ENCODE peak calls at places on chromosomes 2 and 18, in six cellular contexts. One of them, this sample, is unnamed.

GRCh38 chr18:79786304-79786703 is 11.4 kb upstream of the KCNG2 start:
- DNase-seq in MCF 10A: no peak
- DNase-seq in H9: no peak
- DNase-seq in NCI-H2171 treated with DMSO at 0.1 percent for 48 hours: no peak
- DNase-seq in stimulated activated CD4-positive, alpha-beta T cell treated with anti-CD3 and anti-CD28 coated beads, Interleukin-1b, Interleukin-23, amount 100 ng/mL, for 24 hours: no peak
- DNase-seq in Calu3: no peak
- DNase-seq in this sample: no peak

GRCh38 chr2:223633656-223634055 is 31.5 kb upstream of the SCG2 start:
- DNase-seq in H9: no peak
- DNase-seq in Calu3: no peak
- DNase-seq in NCI-H2171 treated with DMSO at 0.1 percent for 48 hours: peak
- DNase-seq in stimulated activated CD4-positive, alpha-beta T cell treated with anti-CD3 and anti-CD28 coated beads, Interleukin-1b, Interleukin-23, amount 100 ng/mL, for 24 hours: no peak
- DNase-seq in MCF 10A: no peak
- DNase-seq in this sample: no peak

GRCh38 chr2:215607790-215608189 is 171.9 kb upstream of the FN1 start:
- DNase-seq in stimulated activated CD4-positive, alpha-beta T cell treated with anti-CD3 and anti-CD28 coated beads, Interleukin-1b, Interleukin-23, amount 100 ng/mL, for 24 hours: no peak
- DNase-seq in MCF 10A: no peak
- DNase-seq in NCI-H2171 treated with DMSO at 0.1 percent for 48 hours: no peak
- DNase-seq in Calu3: no peak
- DNase-seq in H9: no peak
- DNase-seq in this sample: no peak

GRCh38 chr2:168698959-168699358 is 103.5 kb upstream of the NOSTRIN start:
- DNase-seq in H9: no peak
- DNase-seq in MCF 10A: no peak
- DNase-seq in NCI-H2171 treated with DMSO at 0.1 percent for 48 hours: peak
- DNase-seq in stimulated activated CD4-positive, alpha-beta T cell treated with anti-CD3 and anti-CD28 coated beads, Interleukin-1b, Interleukin-23, amount 100 ng/mL, for 24 hours: no peak
- DNase-seq in Calu3: no peak
- DNase-seq in this sample: no peak

GRCh38 chr18:63627819-63628218 is 16.2 kb downstream of the SERPINB4 start:
- DNase-seq in NCI-H2171 treated with DMSO at 0.1 percent for 48 hours: no peak
- DNase-seq in H9: no peak
- DNase-seq in stimulated activated CD4-positive, alpha-beta T cell treated with anti-CD3 and anti-CD28 coated beads, Interleukin-1b, Interleukin-23, amount 100 ng/mL, for 24 hours: no peak
- DNase-seq in MCF 10A: no peak
- DNase-seq in Calu3: no peak
- DNase-seq in this sample: no peak

GRCh38 chr18:54769526-54770464 is 58.5 kb upstream of the RAB27B start:
- DNase-seq in H9: no peak
- DNase-seq in NCI-H2171 treated with DMSO at 0.1 percent for 48 hours: no peak
- DNase-seq in stimulated activated CD4-positive, alpha-beta T cell treated with anti-CD3 and anti-CD28 coated beads, Interleukin-1b, Interleukin-23, amount 100 ng/mL, for 24 hours: no peak
- DNase-seq in Calu3: no peak
- DNase-seq in MCF 10A: no peak
- DNase-seq in this sample: no peak

GRCh38 chr2:100888602-100889001 is 68.7 kb downstream of the NPAS2 start:
- DNase-seq in NCI-H2171 treated with DMSO at 0.1 percent for 48 hours: no peak
- DNase-seq in stimulated activated CD4-positive, alpha-beta T cell treated with anti-CD3 and anti-CD28 coated beads, Interleukin-1b, Interleukin-23, amount 100 ng/mL, for 24 hours: no peak
- DNase-seq in Calu3: no peak
- DNase-seq in H9: no peak
- DNase-seq in MCF 10A: no peak
- DNase-seq in this sample: no peak

GRCh38 chr18:64966667-64967066 is 784.1 kb upstream of the CDH7 start:
- DNase-seq in Calu3: peak
- DNase-seq in MCF 10A: peak
- DNase-seq in H9: peak
- DNase-seq in stimulated activated CD4-positive, alpha-beta T cell treated with anti-CD3 and anti-CD28 coated beads, Interleukin-1b, Interleukin-23, amount 100 ng/mL, for 24 hours: no peak
- DNase-seq in NCI-H2171 treated with DMSO at 0.1 percent for 48 hours: peak
- DNase-seq in this sample: no peak

GRCh38 chr2:190965580-190966222 is 48.3 kb downstream of the STAT1 start:
- DNase-seq in Calu3: no peak
- DNase-seq in NCI-H2171 treated with DMSO at 0.1 percent for 48 hours: no peak
- DNase-seq in stimulated activated CD4-positive, alpha-beta T cell treated with anti-CD3 and anti-CD28 coated beads, Interleukin-1b, Interleukin-23, amount 100 ng/mL, for 24 hours: no peak
- DNase-seq in MCF 10A: no peak
- DNase-seq in H9: no peak
- DNase-seq in this sample: no peak

GRCh38 chr2:215845839-215846586 is 167.3 kb downstream of the MREG start:
- DNase-seq in Calu3: no peak
- DNase-seq in MCF 10A: no peak
- DNase-seq in H9: no peak
- DNase-seq in stimulated activated CD4-positive, alpha-beta T cell treated with anti-CD3 and anti-CD28 coated beads, Interleukin-1b, Interleukin-23, amount 100 ng/mL, for 24 hours: no peak
- DNase-seq in NCI-H2171 treated with DMSO at 0.1 percent for 48 hours: no peak
- DNase-seq in this sample: no peak